ENCODE peak calls at places on chromosomes 2 and 18, in four cellular contexts. W is HEK293T, F is AG08396, A is mesothelial cell of epicardium. H is an unnamed sample.

GRCh38 chr2:20940856-20941255 is 103.0 kb downstream of the APOB start:
- DNase-seq in W (no peak), F (no peak), A (no peak), H (no peak)

GRCh38 chr18:24428709-24429108 is 2.2 kb downstream of the IMPACT start:
- DNase-seq in W (no peak), F (no peak), A (no peak), H (no peak)

GRCh38 chr2:237012577-237013237 is 73.0 kb upstream of the COPS8 start:
- DNase-seq in W (no peak), F (no peak), A (no peak), H (no peak)

GRCh38 chr2:118049140-118050128 is 35.6 kb upstream of the CCDC93 start:
- DNase-seq in W (no peak), F (no peak), A (no peak), H (no peak)

GRCh38 chr2:228048838-228049490 is 132.5 kb downstream of the SPHKAP start:
- DNase-seq in W (peak; percentile 52), F (peak; percentile 47), A (no peak), H (peak; percentile 31)

GRCh38 chr2:202064206-202064880 is 8.7 kb upstream of the KIAA2012 start:
- DNase-seq in W (no peak), F (peak; percentile 40), A (no peak), H (peak; percentile 56)

GRCh38 chr18:58754544-58755068 is 83.3 kb downstream of the MALT1 start:
- DNase-seq in W (no peak), F (no peak), A (no peak), H (peak; percentile 58)

GRCh38 chr2:161232571-161232970 is 72.3 kb downstream of the TANK start:
- DNase-seq in W (no peak), F (no peak), A (no peak), H (no peak)

GRCh38 chr2:201579536-201579935 is 63.8 kb downstream of the TMEM237 start:
- DNase-seq in W (no peak), F (no peak), A (no peak), H (no peak)

GRCh38 chr18:21111351-21112139 is at the start of gene ROCK1:
- DNase-seq in W (peak; percentile 98), F (peak; percentile 98), A (peak; percentile 99), H (peak; percentile 99)

H was measured in left lung.